ENCODE peak calls at places on chromosomes 3 and 15, in seven cellular contexts. One of them, this sample, is unnamed. For H3K27me3, the result is how much of the 10 kb centered on the place peaks cover.

GRCh38 chr3:65342084-65342683 is 654.4 kb upstream of the ADAMTS9 start:
- DNase-seq in GM23248: peak
- DNase-seq in left ventricle myocardium inferior: peak
- DNase-seq in mammary epithelial cell: peak
- DNase-seq in uterus: no peak
- DNase-seq in fibroblast of lung: peak
- DNase-seq in heart right ventricle: peak
- DNase-seq in this sample: no peak

GRCh38 chr3:21750831-21751391 is at the start of gene ZNF385D:
- DNase-seq in GM23248: peak
- DNase-seq in left ventricle myocardium inferior: peak
- DNase-seq in mammary epithelial cell: peak
- DNase-seq in uterus: peak
- DNase-seq in fibroblast of lung: peak
- DNase-seq in heart right ventricle: peak
- DNase-seq in this sample: peak

GRCh38 chr3:109275702-109276293 is 40.5 kb downstream of the DPPA2 start:
- DNase-seq in GM23248: peak
- DNase-seq in left ventricle myocardium inferior: no peak
- DNase-seq in mammary epithelial cell: peak
- DNase-seq in uterus: no peak
- DNase-seq in fibroblast of lung: peak
- DNase-seq in heart right ventricle: peak
- DNase-seq in this sample: peak

GRCh38 chr15:66400351-66400774 is 13.7 kb downstream of the MAP2K1 start:
- DNase-seq in GM23248: peak
- DNase-seq in left ventricle myocardium inferior: no peak
- DNase-seq in mammary epithelial cell: peak
- DNase-seq in uterus: no peak
- DNase-seq in fibroblast of lung: peak
- DNase-seq in heart right ventricle: no peak
- DNase-seq in this sample: peak

GRCh38 chr15:76060098-76060989 is 559 bp downstream of the TMEM266 start:
- DNase-seq in GM23248: no peak
- DNase-seq in left ventricle myocardium inferior: no peak
- DNase-seq in mammary epithelial cell: no peak
- DNase-seq in uterus: no peak
- DNase-seq in fibroblast of lung: no peak
- DNase-seq in heart right ventricle: no peak
- DNase-seq in this sample: no peak

GRCh38 chr3:71972031-71972430 is 187.1 kb upstream of the PROK2 start:
- DNase-seq in GM23248: peak
- DNase-seq in left ventricle myocardium inferior: no peak
- DNase-seq in mammary epithelial cell: peak
- DNase-seq in uterus: no peak
- DNase-seq in fibroblast of lung: no peak
- DNase-seq in heart right ventricle: no peak
- DNase-seq in this sample: peak

GRCh38 chr3:99475229-99475628 is 163.2 kb upstream of the COL8A1 start:
- DNase-seq in GM23248: peak
- DNase-seq in left ventricle myocardium inferior: no peak
- DNase-seq in mammary epithelial cell: no peak
- DNase-seq in uterus: no peak
- DNase-seq in fibroblast of lung: no peak
- DNase-seq in heart right ventricle: no peak
- DNase-seq in this sample: peak

GRCh38 chr3:133887951-133888703 is 7.6 kb downstream of the RAB6B start:
- DNase-seq in GM23248: peak
- DNase-seq in left ventricle myocardium inferior: no peak
- DNase-seq in mammary epithelial cell: no peak
- DNase-seq in uterus: no peak
- DNase-seq in fibroblast of lung: no peak
- DNase-seq in heart right ventricle: no peak
- DNase-seq in this sample: peak

GRCh38 chr15:59158701-59159034 is 48.0 kb upstream of the LDHAL6B start:
- DNase-seq in GM23248: no peak
- DNase-seq in left ventricle myocardium inferior: no peak
- DNase-seq in mammary epithelial cell: no peak
- DNase-seq in uterus: no peak
- DNase-seq in fibroblast of lung: no peak
- DNase-seq in heart right ventricle: no peak
- DNase-seq in this sample: no peak

GRCh38 chr3:66038726-66039589 is at the start of gene MAGI1:
- DNase-seq in GM23248: peak
- DNase-seq in left ventricle myocardium inferior: peak
- DNase-seq in mammary epithelial cell: peak
- DNase-seq in uterus: peak
- DNase-seq in fibroblast of lung: peak
- DNase-seq in heart right ventricle: peak
- DNase-seq in this sample: peak

GRCh38 chr3:47283193-47283537 is 421 bp downstream of the KLHL18 start:
- DNase-seq in GM23248: peak
- DNase-seq in left ventricle myocardium inferior: no peak
- DNase-seq in mammary epithelial cell: peak
- DNase-seq in uterus: no peak
- DNase-seq in fibroblast of lung: peak
- DNase-seq in heart right ventricle: peak
- DNase-seq in this sample: peak

GRCh38 chr15:78855746-78856145 is 16.9 kb upstream of the MORF4L1 start:
- DNase-seq in GM23248: peak
- DNase-seq in left ventricle myocardium inferior: no peak
- DNase-seq in mammary epithelial cell: peak
- DNase-seq in uterus: no peak
- DNase-seq in fibroblast of lung: peak
- DNase-seq in heart right ventricle: no peak
- DNase-seq in this sample: peak

GRCh38 chr15:90591524-90591923 is 61.8 kb downstream of the CRTC3 start:
- DNase-seq in GM23248: no peak
- DNase-seq in left ventricle myocardium inferior: no peak
- DNase-seq in mammary epithelial cell: no peak
- DNase-seq in uterus: no peak
- DNase-seq in fibroblast of lung: no peak
- DNase-seq in heart right ventricle: no peak
- DNase-seq in this sample: no peak

GRCh38 chr15:90595760-90596155 is 66.0 kb downstream of the CRTC3 start:
- DNase-seq in GM23248: no peak
- DNase-seq in left ventricle myocardium inferior: no peak
- DNase-seq in mammary epithelial cell: no peak
- DNase-seq in uterus: no peak
- DNase-seq in fibroblast of lung: no peak
- DNase-seq in heart right ventricle: no peak
- DNase-seq in this sample: no peak

GRCh38 chr15:90592144-90592887 is 62.6 kb downstream of the CRTC3 start:
- DNase-seq in GM23248: peak
- DNase-seq in left ventricle myocardium inferior: no peak
- DNase-seq in mammary epithelial cell: peak
- DNase-seq in uterus: no peak
- DNase-seq in fibroblast of lung: peak
- DNase-seq in heart right ventricle: no peak
- DNase-seq in this sample: peak

GRCh38 chr15:90594297-90594696 is 64.6 kb downstream of the CRTC3 start:
- DNase-seq in GM23248: peak
- DNase-seq in left ventricle myocardium inferior: peak
- DNase-seq in mammary epithelial cell: no peak
- DNase-seq in uterus: peak
- DNase-seq in fibroblast of lung: peak
- DNase-seq in heart right ventricle: peak
- DNase-seq in this sample: no peak

GRCh38 chr15:90593469-90594158 is 63.9 kb downstream of the CRTC3 start:
- DNase-seq in GM23248: no peak
- DNase-seq in left ventricle myocardium inferior: no peak
- DNase-seq in mammary epithelial cell: no peak
- DNase-seq in uterus: no peak
- DNase-seq in fibroblast of lung: no peak
- DNase-seq in heart right ventricle: peak
- DNase-seq in this sample: no peak
- H3K4me3 ChIP-seq in GM23248: no peak
- H3K4me3 ChIP-seq in left ventricle myocardium inferior: no peak
- H3K4me3 ChIP-seq in mammary epithelial cell: no peak
- H3K4me3 ChIP-seq in uterus: no peak
- H3K4me3 ChIP-seq in fibroblast of lung: no peak
- H3K4me3 ChIP-seq in heart right ventricle: no peak
- H3K4me3 ChIP-seq in this sample: no peak

DNA sequence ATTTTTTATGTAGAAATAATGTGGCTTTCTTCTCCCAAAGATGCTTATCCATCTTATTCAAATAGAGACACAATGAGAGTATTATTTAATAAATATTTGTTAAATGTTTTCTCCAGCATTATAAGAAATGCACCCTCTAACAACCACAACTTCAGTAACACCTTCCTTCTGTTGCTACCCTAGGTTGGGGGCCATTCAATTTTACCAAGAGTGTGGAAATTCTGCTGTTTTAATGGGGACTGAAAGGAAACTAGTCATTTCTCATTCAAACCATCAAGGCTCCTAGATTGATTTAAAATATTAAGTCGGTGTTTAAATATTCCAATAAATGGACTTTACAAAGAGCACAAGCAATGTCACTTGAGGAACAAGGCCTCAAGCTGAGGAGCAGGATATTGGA is 7.6 kb downstream of the ONECUT1 start:
- DNase-seq in GM23248: no peak
- DNase-seq in left ventricle myocardium inferior: no peak
- DNase-seq in mammary epithelial cell: no peak
- DNase-seq in uterus: no peak
- DNase-seq in fibroblast of lung: no peak
- DNase-seq in heart right ventricle: no peak
- DNase-seq in this sample: no peak
- H3K27me3 ChIP-seq in GM23248: half or more
- H3K27me3 ChIP-seq in left ventricle myocardium inferior: half or more
- H3K27me3 ChIP-seq in mammary epithelial cell: half or more
- H3K27me3 ChIP-seq in uterus: half or more
- H3K27me3 ChIP-seq in fibroblast of lung: half or more
- H3K27me3 ChIP-seq in heart right ventricle: half or more
- H3K27me3 ChIP-seq in this sample: half or more

GRCh38 chr15:41790756-41791546 is 16.7 kb downstream of the MAPKBP1 start:
- DNase-seq in GM23248: peak
- DNase-seq in left ventricle myocardium inferior: no peak
- DNase-seq in mammary epithelial cell: peak
- DNase-seq in uterus: peak
- DNase-seq in fibroblast of lung: peak
- DNase-seq in heart right ventricle: peak
- DNase-seq in this sample: peak
- H3K4me3 ChIP-seq in GM23248: peak
- H3K4me3 ChIP-seq in left ventricle myocardium inferior: peak
- H3K4me3 ChIP-seq in mammary epithelial cell: no peak
- H3K4me3 ChIP-seq in uterus: no peak
- H3K4me3 ChIP-seq in fibroblast of lung: no peak
- H3K4me3 ChIP-seq in heart right ventricle: no peak
- H3K4me3 ChIP-seq in this sample: peak

GRCh38 chr3:53707222-53707621 is 139.0 kb downstream of the CHDH start:
- DNase-seq in GM23248: no peak
- DNase-seq in left ventricle myocardium inferior: no peak
- DNase-seq in mammary epithelial cell: no peak
- DNase-seq in uterus: no peak
- DNase-seq in fibroblast of lung: no peak
- DNase-seq in heart right ventricle: no peak
- DNase-seq in this sample: no peak
- H3K27me3 ChIP-seq in GM23248: under half
- H3K27me3 ChIP-seq in left ventricle myocardium inferior: under half
- H3K27me3 ChIP-seq in mammary epithelial cell: under half
- H3K27me3 ChIP-seq in uterus: under half
- H3K27me3 ChIP-seq in fibroblast of lung: under half
- H3K27me3 ChIP-seq in heart right ventricle: under half
- H3K27me3 ChIP-seq in this sample: under half

GRCh38 chr3:49927798-49928197 is 1.8 kb downstream of the MON1A start:
- DNase-seq in GM23248: no peak
- DNase-seq in left ventricle myocardium inferior: no peak
- DNase-seq in mammary epithelial cell: no peak
- DNase-seq in uterus: no peak
- DNase-seq in fibroblast of lung: no peak
- DNase-seq in heart right ventricle: no peak
- DNase-seq in this sample: no peak

GRCh38 chr3:49928511-49929017 is 1.0 kb downstream of the MON1A start:
- DNase-seq in GM23248: peak
- DNase-seq in left ventricle myocardium inferior: no peak
- DNase-seq in mammary epithelial cell: no peak
- DNase-seq in uterus: no peak
- DNase-seq in fibroblast of lung: no peak
- DNase-seq in heart right ventricle: no peak
- DNase-seq in this sample: no peak

GRCh38 chr3:49929333-49930240 is at the start of gene MON1A:
- DNase-seq in GM23248: peak
- DNase-seq in left ventricle myocardium inferior: peak
- DNase-seq in mammary epithelial cell: peak
- DNase-seq in uterus: peak
- DNase-seq in fibroblast of lung: peak
- DNase-seq in heart right ventricle: peak
- DNase-seq in this sample: peak

GRCh38 chr3:49930922-49931321 is 1.3 kb upstream of the MON1A start:
- DNase-seq in GM23248: no peak
- DNase-seq in left ventricle myocardium inferior: no peak
- DNase-seq in mammary epithelial cell: no peak
- DNase-seq in uterus: no peak
- DNase-seq in fibroblast of lung: no peak
- DNase-seq in heart right ventricle: no peak
- DNase-seq in this sample: no peak

GRCh38 chr3:49930241-49930690 is 655 bp upstream of the MON1A start:
- DNase-seq in GM23248: peak
- DNase-seq in left ventricle myocardium inferior: no peak
- DNase-seq in mammary epithelial cell: no peak
- DNase-seq in uterus: no peak
- DNase-seq in fibroblast of lung: no peak
- DNase-seq in heart right ventricle: no peak
- DNase-seq in this sample: no peak
- H3K4me3 ChIP-seq in GM23248: peak
- H3K4me3 ChIP-seq in left ventricle myocardium inferior: peak
- H3K4me3 ChIP-seq in mammary epithelial cell: peak
- H3K4me3 ChIP-seq in uterus: peak
- H3K4me3 ChIP-seq in fibroblast of lung: peak
- H3K4me3 ChIP-seq in heart right ventricle: peak
- H3K4me3 ChIP-seq in this sample: peak

DNA sequence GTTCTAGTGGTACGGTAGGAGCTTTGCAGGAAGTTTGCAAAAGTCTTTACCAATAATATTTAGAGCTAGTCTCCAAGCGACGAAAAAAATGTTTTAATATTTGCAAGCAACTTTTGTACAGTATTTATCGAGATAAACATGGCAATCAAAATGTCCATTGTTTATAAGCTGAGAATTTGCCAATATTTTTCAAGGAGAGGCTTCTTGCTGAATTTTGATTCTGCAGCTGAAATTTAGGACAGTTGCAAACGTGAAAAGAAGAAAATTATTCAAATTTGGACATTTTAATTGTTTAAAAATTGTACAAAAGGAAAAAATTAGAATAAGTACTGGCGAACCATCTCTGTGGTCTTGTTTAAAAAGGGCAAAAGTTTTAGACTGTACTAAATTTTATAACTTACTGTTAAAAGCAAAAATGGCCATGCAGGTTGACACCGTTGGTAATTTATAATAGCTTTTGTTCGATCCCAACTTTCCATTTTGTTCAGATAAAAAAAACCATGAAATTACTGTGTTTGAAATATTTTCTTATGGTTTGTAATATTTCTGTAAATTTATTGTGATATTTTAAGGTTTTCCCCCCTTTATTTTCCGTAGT is 2.0 kb downstream of the SOX2 start:
- DNase-seq in GM23248: no peak
- DNase-seq in left ventricle myocardium inferior: no peak
- DNase-seq in mammary epithelial cell: no peak
- DNase-seq in uterus: no peak
- DNase-seq in fibroblast of lung: no peak
- DNase-seq in heart right ventricle: no peak
- DNase-seq in this sample: no peak
- H3K27me3 ChIP-seq in GM23248: half or more
- H3K27me3 ChIP-seq in left ventricle myocardium inferior: half or more
- H3K27me3 ChIP-seq in mammary epithelial cell: half or more
- H3K27me3 ChIP-seq in uterus: half or more
- H3K27me3 ChIP-seq in fibroblast of lung: under half
- H3K27me3 ChIP-seq in heart right ventricle: half or more
- H3K27me3 ChIP-seq in this sample: half or more